ENCODE peak calls at places on chromosome 21, in eight cellular contexts. T, N, K, H, B, Q, Y and I are unnamed samples.

GRCh38 chr21:41772351-41773080 is 5.7 kb upstream of the RIPK4 start:
- DNase-seq in K (no peak), Y (no peak), Q (no peak), T (no peak), H (no peak), B (no peak), N (no peak), I (no peak)

GRCh38 chr21:31630062-31630711 is 29.3 kb upstream of the SOD1 start:
- DNase-seq in H (no peak), N (peak), Q (no peak), T (no peak), K (no peak), B (no peak), Y (peak), I (no peak)

GRCh38 chr21:34924767-34925425 is 124.2 kb downstream of the RUNX1 start:
- DNase-seq in K (no peak), Q (no peak), Y (no peak), N (no peak), H (no peak), B (no peak), T (no peak), I (no peak)

GRCh38 chr21:42587036-42587435 is 66.4 kb upstream of the PDE9A start:
- DNase-seq in B (no peak), K (no peak), Q (no peak), T (no peak), N (no peak), Y (no peak), H (no peak), I (no peak)

GRCh38 chr21:28447453-28447852 is 545.2 kb downstream of the LTN1 start:
- DNase-seq in B (no peak), Y (no peak), H (no peak), Q (no peak), T (no peak), K (no peak), N (no peak), I (no peak)

GRCh38 chr21:44255519-44255981 is 6.1 kb downstream of the DNMT3L start:
- DNase-seq in B (no peak), K (peak), Q (no peak), H (no peak), Y (no peak), T (no peak), N (no peak), I (no peak)

GRCh38 chr21:38956791-38957571 is 151.3 kb downstream of the ETS2 start:
- DNase-seq in N (peak), Y (no peak), Q (no peak), K (no peak), T (no peak), B (peak), H (no peak), I (no peak)

GRCh38 chr21:41086551-41086950 is 81.4 kb upstream of the BACE2 start:
- DNase-seq in Q (no peak), N (no peak), B (no peak), Y (no peak), K (no peak), H (no peak), T (no peak), I (no peak)

GRCh38 chr21:39208624-39209333 is 25.5 kb upstream of the PSMG1 start:
- DNase-seq in N (no peak), K (no peak), Q (no peak), B (peak), T (no peak), Y (no peak), H (no peak), I (no peak)